ENCODE peak calls at places on chromosomes 4 and X, in four cellular contexts. Z, W, D and I are unnamed samples.

GRCh38 chr4:54063224-54063623 is 1.2 kb downstream of the CHIC2 start:
- DNase-seq in Z (no peak), W (no peak), D (no peak), I (peak)

GRCh38 chr4:149264093-149264733 is 551.4 kb downstream of the IQCM start:
- DNase-seq in Z (peak), W (peak), D (no peak), I (peak)

GRCh38 chrX:47573334-47574095 is 8.7 kb upstream of the TIMP1 start:
- DNase-seq in Z (peak), W (peak), D (no peak), I (peak)

GRCh38 chr4:23097251-23097650 is 404.5 kb downstream of the GBA3 start:
- DNase-seq in Z (no peak), W (no peak), D (no peak), I (peak)

GRCh38 chr4:170697845-170698244 is 608.1 kb upstream of the AADAT start:
- DNase-seq in Z (no peak), W (no peak), D (no peak), I (no peak)

GRCh38 chr4:182062936-182063335 is 180.3 kb upstream of the TENM3 start:
- DNase-seq in Z (no peak), W (no peak), D (no peak), I (peak)

GRCh38 chr4:148030486-148030885 is 298.6 kb downstream of the ARHGAP10 start:
- DNase-seq in Z (no peak), W (no peak), D (no peak), I (peak)

GRCh38 chrX:136353519-136354095 is 52.8 kb downstream of the ADGRG4 start:
- DNase-seq in Z (no peak), W (no peak), D (no peak), I (no peak)

GRCh38 chrX:104660092-104660491 is 94.1 kb downstream of the IL1RAPL2 start:
- DNase-seq in Z (no peak), W (no peak), D (no peak), I (no peak)

GRCh38 chr4:37999000-37999745 is 39.0 kb downstream of the PTTG2 start:
- DNase-seq in Z (no peak), W (no peak), D (no peak), I (no peak)

GRCh38 chrX:51608766-51609165 is 9.9 kb downstream of the CENPVL3 start:
- DNase-seq in Z (no peak), W (no peak), D (no peak), I (peak)

GRCh38 chr4:80171656-80172055 is 25.6 kb upstream of the PRDM8 start:
- DNase-seq in Z (no peak), W (no peak), D (no peak), I (no peak)

GRCh38 chr4:159766241-159766640 is 663.4 kb downstream of the RAPGEF2 start:
- DNase-seq in Z (no peak), W (no peak), D (no peak), I (no peak)

GRCh38 chr4:153488006-153488718 is 22.0 kb downstream of the TMEM131L start:
- DNase-seq in Z (no peak), W (no peak), D (no peak), I (peak)

GRCh38 chrX:22141061-22141460 is 108.9 kb downstream of the PHEX start:
- DNase-seq in Z (no peak), W (no peak), D (no peak), I (no peak)

GRCh38 chr4:71296945-71297344 is 41.9 kb upstream of the SLC4A4 start:
- DNase-seq in Z (no peak), W (no peak), D (no peak), I (no peak)

GRCh38 chr4:139453041-139453370 is 915 bp upstream of the RAB33B start:
- DNase-seq in Z (no peak), W (peak), D (no peak), I (no peak)

GRCh38 chr4:41360911-41361830 is 104.4 kb downstream of the UCHL1 start:
- DNase-seq in Z (peak), W (peak), D (no peak), I (no peak)

GRCh38 chrX:20061869-20062254 is 54.8 kb downstream of the MAP7D2 start:
- DNase-seq in Z (no peak), W (no peak), D (no peak), I (peak)

GRCh38 chrX:20057479-20057878 is 59.2 kb downstream of the MAP7D2 start:
- DNase-seq in Z (no peak), W (no peak), D (no peak), I (no peak)

GRCh38 chrX:20060961-20061868 is 55.5 kb downstream of the MAP7D2 start:
- DNase-seq in Z (no peak), W (no peak), D (no peak), I (no peak)

GRCh38 chrX:20056704-20057103 is 60.0 kb downstream of the MAP7D2 start:
- DNase-seq in Z (no peak), W (peak), D (no peak), I (peak)

DNA sequence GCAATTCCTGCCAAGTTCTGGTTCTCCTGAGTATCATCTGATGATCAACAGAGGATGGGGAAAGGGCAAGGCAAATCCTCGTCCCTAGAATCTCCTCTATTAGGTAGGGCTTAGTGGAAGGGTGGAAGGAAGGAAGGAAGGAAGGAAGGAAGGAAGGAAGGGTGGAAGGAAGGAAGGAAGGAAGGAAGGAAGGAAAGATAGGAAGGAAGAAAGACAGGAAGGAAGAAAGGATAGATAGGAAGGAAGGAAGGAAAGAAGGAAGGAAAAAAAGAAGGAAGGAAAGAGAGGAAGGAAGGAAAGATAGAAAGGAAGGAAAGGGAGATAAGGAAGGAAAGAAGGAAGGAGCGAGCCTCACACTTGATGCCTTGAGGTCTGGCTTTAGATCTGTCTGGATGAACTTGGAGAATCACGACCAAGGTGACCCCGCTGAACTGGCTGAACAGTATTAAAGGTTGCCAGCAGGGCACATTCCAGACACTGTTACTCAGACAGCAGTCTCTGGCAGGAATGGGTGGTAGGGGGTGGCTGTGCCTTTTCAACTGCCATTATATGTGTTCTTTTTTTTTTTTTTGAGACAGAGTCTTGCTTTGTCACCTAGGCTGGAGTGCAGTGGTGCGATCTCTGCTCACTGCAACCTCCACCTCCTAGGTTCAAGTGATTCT is 57.1 kb downstream of the MAP7D2 start:
- DNase-seq in Z (no peak), W (peak), D (no peak), I (no peak)
- H3K56ac ChIP-seq in Z (no peak), W (no peak), D (no peak), I (no peak)

GRCh38 chrX:2848806-2849420 is 20.2 kb downstream of the GYG2 start:
- DNase-seq in Z (no peak), W (peak), D (no peak), I (peak)
- H3K56ac ChIP-seq in Z (no peak), W (peak), D (no peak), I (no peak)

DNA sequence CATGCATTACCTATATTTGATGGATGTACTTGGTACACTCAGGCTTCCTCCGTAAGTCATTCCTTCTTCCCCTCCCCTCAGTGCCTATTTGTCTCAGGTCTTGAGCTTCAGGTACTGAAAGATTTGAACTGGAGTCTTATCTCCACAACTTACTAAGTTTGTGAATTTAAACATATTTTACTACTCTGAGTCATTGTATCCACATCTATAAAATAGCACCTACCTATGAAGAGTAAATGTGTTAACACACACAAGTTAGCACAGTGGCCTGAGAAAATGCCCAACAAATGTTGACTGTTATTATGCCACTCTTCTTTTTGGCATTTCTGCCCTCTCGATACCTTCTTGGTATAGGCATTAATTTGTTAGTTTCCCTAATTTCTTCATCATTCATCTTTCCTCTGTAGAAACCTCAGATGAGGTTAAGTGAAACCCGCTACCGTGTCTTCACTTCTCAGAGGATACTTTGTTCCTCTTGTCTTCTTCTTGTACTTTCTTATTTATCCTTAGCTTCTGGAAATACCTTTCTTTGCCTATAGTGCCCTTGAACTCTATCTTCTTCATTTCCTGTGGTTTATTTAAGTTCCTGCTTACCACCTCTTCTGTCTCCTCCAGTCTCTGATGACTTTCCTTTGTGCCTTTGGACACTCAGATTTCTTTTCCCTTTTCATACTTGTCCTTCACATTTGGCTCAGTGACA is 159.5 kb upstream of the LEF1 start:
- DNase-seq in Z (no peak), W (no peak), D (no peak), I (no peak)
- H3K56ac ChIP-seq in Z (no peak), W (no peak), D (no peak), I (no peak)

GRCh38 chrX:153560000-153560399 is 38.9 kb downstream of the CCNQ start:
- DNase-seq in Z (no peak), W (no peak), D (no peak), I (peak)
- H3K56ac ChIP-seq in Z (no peak), W (no peak), D (no peak), I (no peak)

GRCh38 chrX:113800955-113801354 is 782.9 kb upstream of the HTR2C start:
- DNase-seq in Z (no peak), W (peak), D (no peak), I (no peak)
- H3K56ac ChIP-seq in Z (no peak), W (no peak), D (no peak), I (no peak)

GRCh38 chr4:55733874-55734437 is 85.6 kb upstream of the EXOC1L start:
- DNase-seq in Z (no peak), W (no peak), D (no peak), I (peak)

GRCh38 chr4:55732864-55733263 is 86.7 kb upstream of the EXOC1L start:
- DNase-seq in Z (no peak), W (no peak), D (no peak), I (no peak)

DNA sequence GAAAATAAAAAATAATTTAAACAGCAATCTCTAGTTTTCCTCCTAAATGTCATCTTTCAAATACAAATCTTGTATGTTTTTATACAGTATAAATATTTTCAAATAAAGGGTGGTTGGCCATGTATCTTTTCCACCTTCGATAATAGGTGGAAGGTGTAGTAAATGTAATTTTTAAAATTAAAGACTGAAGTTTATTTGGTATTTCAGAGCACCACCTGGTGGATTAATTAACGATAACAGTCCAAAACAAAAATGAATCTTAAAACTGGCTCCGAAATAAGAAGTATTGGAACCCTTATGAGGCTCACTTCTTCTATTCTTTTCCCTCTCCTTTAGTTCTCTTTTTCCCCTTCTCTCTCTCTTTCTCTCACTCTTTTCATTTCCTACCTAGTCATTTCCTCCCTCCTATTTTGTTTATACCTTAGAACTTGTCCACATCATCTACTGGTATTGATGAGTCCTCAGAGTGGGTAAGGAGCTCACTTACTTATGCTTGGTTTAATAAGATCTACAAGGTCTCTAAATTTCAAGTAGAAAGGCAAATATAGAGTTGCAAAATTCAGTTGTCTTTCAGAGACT is 82.9 kb upstream of the EXOC1L start:
- DNase-seq in Z (no peak), W (no peak), D (no peak), I (peak)
- H3K56ac ChIP-seq in Z (no peak), W (no peak), D (no peak), I (no peak)